ENCODE peak calls at places on chromosomes 2 and 18, in seven cellular contexts. N, P, C, Q, W, G and X are unnamed samples.

GRCh38 chr2:231306791-231307440 is 88.6 kb upstream of the B3GNT7 start:
- DNase-seq in C (no peak), N (no peak), W (no peak), P (no peak), Q (peak; percentile 56), G (no peak), X (no peak)

GRCh38 chr18:55607763-55608162 is 19.8 kb upstream of the TCF4 start:
- DNase-seq in G (no peak), Q (no peak), P (no peak), N (no peak), W (no peak), C (no peak), X (no peak)

GRCh38 chr2:70140978-70141753 is 49.7 kb downstream of the C2orf42 start:
- DNase-seq in W (peak; percentile 69), N (peak; percentile 53), P (peak; percentile 37), G (peak; percentile 68), Q (peak; percentile 59), C (no peak), X (peak; percentile 49)

GRCh38 chr2:59389240-59389639 is 1148.1 kb upstream of the FANCL start:
- DNase-seq in C (no peak), W (no peak), N (no peak), Q (no peak), G (no peak), P (peak; percentile 4), X (no peak)

GRCh38 chr18:35029103-35029502 is 12.1 kb upstream of the MAPRE2 start:
- DNase-seq in Q (no peak), N (peak; percentile 69), P (peak; percentile 66), G (no peak), W (peak; percentile 71), C (no peak), X (peak; percentile 67)

GRCh38 chr18:57150828-57151227 is 3.9 kb downstream of the BOD1L2 start:
- DNase-seq in N (no peak), C (no peak), P (no peak), Q (peak; percentile 82), W (no peak), G (no peak), X (no peak)

GRCh38 chr2:134361648-134362047 is 107.8 kb downstream of the MGAT5 start:
- DNase-seq in P (no peak), N (no peak), C (no peak), G (no peak), W (no peak), Q (no peak), X (no peak)

GRCh38 chr2:136121511-136121910 is 3.6 kb upstream of the CXCR4 start:
- DNase-seq in C (no peak), P (no peak), G (no peak), Q (no peak), W (no peak), N (no peak), X (no peak)

GRCh38 chr18:23183356-23184150 is 48.3 kb downstream of the CABLES1 start:
- DNase-seq in N (peak; percentile 95), P (peak; percentile 25), G (no peak), Q (no peak), C (no peak), W (peak; percentile 64), X (peak; percentile 68)

GRCh38 chr2:48562281-48562680 is 32.3 kb downstream of the STON1 start:
- DNase-seq in C (no peak), G (no peak), W (no peak), N (no peak), Q (no peak), P (no peak), X (no peak)

GRCh38 chr2:74806355-74806839 is 27.5 kb upstream of the HK2 start:
- DNase-seq in P (no peak), N (no peak), W (no peak), Q (no peak), C (no peak), G (no peak), X (no peak)

GRCh38 chr2:227720680-227721079 is 2.9 kb upstream of the SLC19A3 start:
- DNase-seq in C (no peak), W (peak; percentile 11), Q (no peak), N (no peak), G (no peak), P (no peak), X (no peak)

GRCh38 chr2:128752691-128753263 is 434.1 kb upstream of the HS6ST1 start:
- DNase-seq in Q (no peak), W (no peak), G (no peak), C (peak; percentile 43), P (no peak), N (no peak), X (no peak)

GRCh38 chr18:44458777-44459176 is 221.9 kb upstream of the SETBP1 start:
- DNase-seq in N (peak; percentile 32), G (no peak), P (peak; percentile 66), Q (no peak), C (no peak), W (peak; percentile 92), X (peak; percentile 82)

GRCh38 chr2:235077046-235077445 is 125.2 kb downstream of the SH3BP4 start:
- DNase-seq in N (no peak), P (no peak), W (no peak), C (no peak), G (no peak), Q (no peak), X (no peak)

GRCh38 chr2:84894131-84894586 is 11.3 kb upstream of the TMSB10 start:
- DNase-seq in W (no peak), C (no peak), G (no peak), P (no peak), N (no peak), Q (peak; percentile 43), X (no peak)

GRCh38 chr2:168255866-168256265 is 8.5 kb upstream of the STK39 start:
- DNase-seq in C (no peak), Q (no peak), W (no peak), P (no peak), N (no peak), G (no peak), X (no peak)

GRCh38 chr18:54330768-54331548 is 26.7 kb downstream of the STARD6 start:
- DNase-seq in W (no peak), P (no peak), N (no peak), C (no peak), G (no peak), Q (no peak), X (no peak)
- TF ChIP-seq CTCF in W (peak; percentile 5), P (no peak), N (no peak), C (no peak), G (no peak), Q (no peak), X (no peak)

GRCh38 chr2:120741514-120742448 is 6.1 kb downstream of the GLI2 start:
- DNase-seq in C (peak; percentile 78), W (no peak), N (no peak), P (peak; percentile 19), Q (peak; percentile 91), G (no peak), X (no peak)

GRCh38 chr2:120738786-120739771 is 3.4 kb downstream of the GLI2 start:
- DNase-seq in P (no peak), Q (peak; percentile 77), N (no peak), W (no peak), C (no peak), G (no peak), X (no peak)

GRCh38 chr2:120743657-120744056 is 8.0 kb downstream of the GLI2 start:
- DNase-seq in N (no peak), G (no peak), C (no peak), Q (no peak), W (no peak), P (no peak), X (no peak)

GRCh38 chr2:120740375-120740764 is 4.7 kb downstream of the GLI2 start:
- DNase-seq in G (no peak), P (no peak), Q (peak; percentile 78), W (no peak), C (no peak), N (no peak), X (no peak)

DNA sequence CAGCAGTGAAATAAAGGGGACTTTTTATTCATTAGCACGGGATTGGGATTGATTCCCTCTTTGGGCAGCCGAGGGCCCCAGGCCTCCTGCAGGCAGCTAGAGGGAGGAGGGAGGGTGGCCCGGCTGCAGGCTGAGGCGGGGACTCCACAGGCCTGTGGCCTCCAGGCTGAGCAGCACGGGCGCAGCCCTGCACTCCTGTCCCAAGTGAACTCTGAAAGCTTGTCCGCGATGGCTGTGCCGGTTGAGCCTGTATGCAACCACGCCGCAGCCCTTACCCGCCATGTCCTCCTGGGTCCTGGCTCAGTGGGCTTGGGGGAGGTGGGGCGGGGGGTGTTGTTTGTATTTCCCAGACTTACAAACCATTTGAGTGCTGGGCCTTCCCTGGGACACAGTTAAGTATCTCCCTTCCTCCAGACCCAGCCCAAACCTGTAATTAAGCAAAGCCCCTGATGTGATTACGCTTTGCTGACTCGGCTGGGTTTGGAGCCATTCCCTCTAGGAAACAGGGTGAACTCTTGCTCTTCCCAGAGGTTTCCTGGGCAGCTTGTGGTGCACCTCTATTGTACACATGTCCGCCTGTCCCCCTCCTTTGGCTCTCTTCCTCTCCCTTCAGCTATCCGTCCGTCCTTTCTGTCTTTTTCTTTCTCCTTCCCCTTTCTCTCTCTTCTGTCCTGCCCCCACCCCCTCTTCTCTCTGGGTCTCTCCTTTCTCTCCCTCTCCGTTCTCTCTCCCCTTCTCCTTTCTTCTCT is 5.3 kb downstream of the GLI2 start:
- DNase-seq in C (peak; percentile 75), P (peak; percentile 42), W (no peak), Q (peak; percentile 91), G (no peak), N (peak; percentile 41), X (no peak)
- H3K4me3 ChIP-seq in C (no peak overlapping the region), P (peak overlapping the region; percentile 15), W (peak overlapping the region; percentile 27), Q (peak overlapping the region; percentile 89), G (peak overlapping the region; percentile 38), N (peak overlapping the region; percentile 26), X (peak overlapping the region; percentile 39)

DNA sequence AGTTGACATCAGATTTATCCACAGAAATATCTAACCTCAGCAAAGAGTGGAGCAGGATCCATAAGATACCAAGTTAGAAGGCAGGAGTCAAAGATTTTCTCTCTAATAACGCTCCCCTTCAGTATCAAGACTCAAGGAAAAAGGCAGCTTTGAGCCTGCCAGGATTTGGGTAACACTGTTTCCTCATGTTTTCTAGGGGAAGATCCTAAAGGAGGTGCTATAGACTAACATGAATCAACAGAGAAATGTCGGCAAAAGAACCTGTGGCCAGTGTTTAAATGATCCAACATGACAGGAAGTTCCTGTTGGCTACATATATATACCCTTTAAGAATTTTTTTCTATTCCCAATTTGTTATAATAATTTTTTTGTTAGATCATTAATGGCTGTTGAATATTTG is 402.3 kb downstream of the TGIF1 start:
- DNase-seq in W (peak; percentile 22), G (no peak), N (no peak), P (no peak), C (no peak), Q (no peak), X (no peak)
- TF ChIP-seq CTCF in W (no peak), G (no peak), N (no peak), P (no peak), C (no peak), Q (peak; percentile 10), X (no peak)

DNA sequence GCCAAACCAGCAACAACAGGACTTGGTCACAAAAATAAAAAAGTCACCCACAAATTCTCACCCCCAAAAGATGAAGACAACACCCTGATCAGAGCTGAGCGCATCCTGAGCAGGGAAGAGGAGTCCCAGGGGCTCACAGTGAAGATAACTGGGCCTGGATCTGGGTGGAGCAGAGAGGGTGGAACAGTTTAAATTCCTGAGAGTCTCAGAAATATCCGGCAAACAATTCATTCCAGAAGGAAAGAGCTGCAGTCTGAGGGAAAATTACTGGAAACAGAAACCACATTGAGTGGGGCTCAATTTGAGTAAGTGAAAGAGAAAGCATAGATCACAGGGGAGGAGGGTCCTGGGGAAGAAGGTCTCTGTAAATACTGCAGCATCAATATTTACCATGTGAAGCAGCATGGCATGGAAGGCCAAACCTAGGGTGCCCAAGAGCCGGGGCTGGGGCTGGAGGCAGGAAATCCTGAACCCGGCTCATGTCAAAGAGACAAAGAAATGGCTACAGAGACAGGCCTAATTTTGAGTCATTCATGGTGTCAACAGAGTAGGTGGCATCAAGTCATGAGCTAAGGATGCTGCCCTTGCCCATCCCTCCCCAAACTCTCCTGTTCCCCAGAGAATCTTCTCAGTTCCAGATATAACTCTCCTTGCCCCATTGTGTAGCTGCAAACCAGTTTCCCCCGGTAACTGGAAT is 61.4 kb upstream of the ZBTB7C start:
- DNase-seq in Q (no peak), P (no peak), W (no peak), N (no peak), C (no peak), G (no peak), X (no peak)
- H3K4me3 ChIP-seq in Q (no peak overlapping the region), P (no peak overlapping the region), W (no peak overlapping the region), N (no peak overlapping the region), C (no peak overlapping the region), G (no peak overlapping the region), X (no peak overlapping the region)